ENCODE peak calls at places on chromosomes 11 and 22, in eight cellular contexts. X, H, Z, Y, D, Q, N and T are unnamed samples.

GRCh38 chr11:128835741-128836410 is 31.2 kb downstream of the KCNJ1 start:
- DNase-seq in X (peak; percentile 77), H (no peak), Z (no peak), Y (peak; percentile 52), D (no peak), Q (no peak), N (no peak), T (no peak)

GRCh38 chr11:12246169-12246568 is 131.2 kb upstream of the PARVA start:
- DNase-seq in X (peak; percentile 46), H (no peak), Z (no peak), Y (no peak), D (no peak), Q (no peak), N (no peak), T (no peak)

GRCh38 chr22:21073023-21073422 is 27.3 kb downstream of the LRRC74B start:
- DNase-seq in X (no peak), H (no peak), Z (no peak), Y (no peak), D (no peak), Q (no peak), N (no peak), T (no peak)

GRCh38 chr11:26928636-26929035 is 65.3 kb upstream of the FIBIN start:
- DNase-seq in X (no peak), H (no peak), Z (no peak), Y (no peak), D (no peak), Q (no peak), N (no peak), T (no peak)

GRCh38 chr11:71307811-71308645 is 55.7 kb upstream of the SHANK2 start:
- DNase-seq in X (no peak), H (no peak), Z (no peak), Y (no peak), D (peak; percentile 29), Q (no peak), N (no peak), T (no peak)

GRCh38 chr11:72591785-72592490 is 82.3 kb downstream of the PDE2A start:
- DNase-seq in X (no peak), H (no peak), Z (no peak), Y (no peak), D (no peak), Q (no peak), N (no peak), T (no peak)

GRCh38 chr11:13289081-13289480 is 11.5 kb downstream of the BMAL1 start:
- DNase-seq in X (no peak), H (peak; percentile 28), Z (no peak), Y (peak; percentile 44), D (no peak), Q (no peak), N (no peak), T (no peak)

GRCh38 chr11:24406389-24406788 is 90.5 kb upstream of the LUZP2 start:
- DNase-seq in X (no peak), H (no peak), Z (no peak), Y (no peak), D (no peak), Q (no peak), N (no peak), T (no peak)

GRCh38 chr11:74069146-74070046 is 60.5 kb upstream of the UCP3 start:
- DNase-seq in X (no peak), H (no peak), Z (no peak), Y (no peak), D (no peak), Q (no peak), N (no peak), T (no peak)

GRCh38 chr11:33402066-33402465 is 144.9 kb downstream of the HIPK3 start:
- DNase-seq in X (no peak), H (no peak), Z (no peak), Y (no peak), D (no peak), Q (no peak), N (no peak), T (no peak)

GRCh38 chr11:127643659-127644058 is 643.1 kb upstream of the KIRREL3 start:
- DNase-seq in X (no peak), H (no peak), Z (no peak), Y (no peak), D (no peak), Q (no peak), N (no peak), T (no peak)

GRCh38 chr22:33707581-33707980 is 212.7 kb downstream of the LARGE1 start:
- DNase-seq in X (no peak), H (no peak), Z (no peak), Y (no peak), D (no peak), Q (no peak), N (no peak), T (no peak)

GRCh38 chr11:34027516-34028406 is 23.8 kb upstream of the CAPRIN1 start:
- DNase-seq in X (no peak), H (no peak), Z (no peak), Y (no peak), D (no peak), Q (no peak), N (no peak), T (no peak)

GRCh38 chr22:28017859-28018258 is 98.8 kb upstream of the PITPNB start:
- DNase-seq in X (peak; percentile 12), H (no peak), Z (no peak), Y (peak; percentile 20), D (peak; percentile 57), Q (peak; percentile 27), N (peak; percentile 9), T (no peak)

GRCh38 chr11:34637303-34637702 is 16.4 kb downstream of the EHF start:
- DNase-seq in X (peak; percentile 46), H (no peak), Z (no peak), Y (no peak), D (no peak), Q (no peak), N (no peak), T (no peak)

GRCh38 chr11:134372961-134373360 is 39.1 kb downstream of the B3GAT1 start:
- DNase-seq in X (peak; percentile 9), H (no peak), Z (no peak), Y (no peak), D (peak; percentile 36), Q (no peak), N (no peak), T (no peak)

GRCh38 chr11:118401880-118402590 is 629 bp downstream of the ATP5MG start:
- DNase-seq in X (no peak), H (peak; percentile 18), Z (no peak), Y (no peak), D (no peak), Q (no peak), N (no peak), T (no peak)

GRCh38 chr11:126655807-126656128 is 300.3 kb downstream of the ST3GAL4 start:
- DNase-seq in X (no peak), H (no peak), Z (no peak), Y (no peak), D (no peak), Q (no peak), N (no peak), T (no peak)

GRCh38 chr11:72421351-72421750 is 13.0 kb downstream of the CLPB start:
- DNase-seq in X (no peak), H (no peak), Z (no peak), Y (peak; percentile 10), D (peak; percentile 33), Q (no peak), N (no peak), T (no peak)

DNA sequence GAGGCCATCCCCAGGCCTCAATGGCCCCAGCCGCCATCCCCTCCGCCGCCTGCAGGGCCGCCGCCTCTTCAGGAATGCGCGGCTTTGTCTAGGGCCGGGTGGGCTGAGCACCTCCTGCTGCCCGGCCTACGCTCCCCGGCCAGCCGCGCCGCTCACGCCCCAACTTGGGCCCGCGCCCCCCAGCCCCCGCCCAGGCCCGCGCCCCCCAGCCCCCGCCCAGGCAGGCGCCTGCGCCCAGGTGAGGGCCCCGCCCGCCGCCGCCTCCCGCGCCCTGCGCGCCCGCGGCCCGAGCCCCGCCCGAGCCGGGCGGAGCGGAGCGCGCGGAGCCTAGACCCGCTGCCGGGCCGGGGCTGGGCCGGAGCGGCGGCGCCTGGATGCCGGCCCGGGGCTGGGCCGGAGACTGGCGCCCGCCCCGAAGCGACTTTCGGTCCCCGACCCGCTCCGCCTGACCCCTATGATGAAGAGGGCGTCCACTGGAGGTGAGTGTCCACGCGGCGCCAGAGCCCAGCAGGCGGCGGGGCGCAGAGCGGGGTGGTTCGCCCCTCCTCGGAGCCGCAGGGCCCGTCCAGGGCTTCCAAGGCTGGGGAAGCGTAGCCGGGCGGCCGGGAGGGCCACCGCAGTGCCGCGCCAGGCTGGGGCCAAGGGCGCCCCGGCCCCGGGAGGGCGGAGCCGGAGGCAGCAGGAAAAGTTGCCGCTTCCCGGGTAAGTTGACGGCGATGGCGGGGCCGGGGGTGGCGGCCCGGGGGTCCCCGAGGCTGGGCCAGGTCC is 34.3 kb upstream of the PRODH start:
- DNase-seq in X (no peak), H (peak; percentile 12), Z (no peak), Y (no peak), D (no peak), Q (no peak), N (no peak), T (peak; percentile 35)
- TF ChIP-seq POLR2A in X (no peak), H (peak; percentile 20), Z (no peak), Y (no peak), D (no peak), Q (no peak), N (no peak), T (no peak)

GRCh38 chr11:124875943-124876817 is 10.9 kb downstream of the ROBO3 start:
- DNase-seq in X (peak; percentile 89), H (peak; percentile 76), Z (peak; percentile 94), Y (peak; percentile 91), D (peak; percentile 95), Q (peak; percentile 96), N (peak; percentile 91), T (peak; percentile 87)

GRCh38 chr11:124875401-124875800 is 10.2 kb downstream of the ROBO3 start:
- DNase-seq in X (no peak), H (no peak), Z (no peak), Y (no peak), D (peak; percentile 40), Q (no peak), N (no peak), T (no peak)

GRCh38 chr11:124872741-124873140 is 7.5 kb downstream of the ROBO3 start:
- DNase-seq in X (no peak), H (no peak), Z (no peak), Y (no peak), D (peak; percentile 52), Q (no peak), N (no peak), T (no peak)

GRCh38 chr11:124873980-124874379 is 8.7 kb downstream of the ROBO3 start:
- DNase-seq in X (no peak), H (no peak), Z (no peak), Y (no peak), D (peak; percentile 35), Q (no peak), N (no peak), T (no peak)

GRCh38 chr11:124874571-124875255 is 9.5 kb downstream of the ROBO3 start:
- DNase-seq in X (no peak), H (no peak), Z (no peak), Y (no peak), D (peak; percentile 54), Q (peak; percentile 34), N (no peak), T (no peak)
- TF ChIP-seq POLR2A in X (no peak), H (no peak), Z (no peak), Y (no peak), D (no peak), Q (no peak), N (no peak), T (no peak)

GRCh38 chr22:37747090-37747714 is 50.4 kb downstream of the TRIOBP start:
- DNase-seq in X (peak; percentile 55), H (no peak), Z (no peak), Y (peak; percentile 63), D (peak; percentile 84), Q (peak; percentile 60), N (peak; percentile 54), T (no peak)
- TF ChIP-seq POLR2A in X (no peak), H (peak; percentile 0), Z (no peak), Y (no peak), D (no peak), Q (no peak), N (no peak), T (no peak)

GRCh38 chr22:35322126-35322525 is 22.4 kb downstream of the TOM1 start:
- DNase-seq in X (peak; percentile 70), H (no peak), Z (no peak), Y (no peak), D (no peak), Q (no peak), N (no peak), T (no peak)
- TF ChIP-seq POLR2A in X (no peak), H (no peak), Z (no peak), Y (no peak), D (no peak), Q (no peak), N (no peak), T (no peak)